ENCODE peak calls at places on chromosomes 16 and 17, in seven cellular contexts. Q is stimulated activated CD4-positive, alpha-beta T cell treated with anti-CD3 and anti-CD28 coated beads, Interleukin-1b, Interleukin-23, amount 100 ng/mL, for 1 hour; K is ecto neural progenitor cell; Y is stimulated activated CD8-positive, alpha-beta memory T cell treated with anti-CD3 and anti-CD28 coated beads, Interleukin-4, amount 100 ng/mL, for 1 hour; F is A549; C is tibial nerve; X is activated CD4-positive, alpha-beta T cell treated with anti-CD3 and anti-CD28 coated beads for 48 hours. V is an unnamed sample.

GRCh38 chr17:47717845-47718621 is 15.0 kb upstream of the TBX21 start:
- DNase-seq in Q (no peak), K (no peak), Y (no peak), F (no peak), C (no peak), X (no peak), V (peak; percentile 46)

GRCh38 chr16:19595043-19595767 is 39.7 kb downstream of the VPS35L start:
- DNase-seq in Q (no peak), K (no peak), Y (no peak), F (peak; percentile 88), C (no peak), X (no peak), V (no peak)

GRCh38 chr17:67055041-67055443 is 10.7 kb downstream of the CACNG1 start:
- DNase-seq in Q (no peak), K (peak; percentile 50), Y (no peak), F (no peak), C (no peak), X (no peak), V (no peak)

GRCh38 chr16:57355898-57356414 is 2.6 kb upstream of the CCL22 start:
- DNase-seq in Q (no peak), K (no peak), Y (no peak), F (no peak), C (no peak), X (no peak), V (no peak)

GRCh38 chr17:56653877-56654276 is 60.4 kb downstream of the NOG start:
- DNase-seq in Q (peak; percentile 25), K (peak; percentile 74), Y (no peak), F (peak; percentile 72), C (no peak), X (peak; percentile 77), V (peak; percentile 60)

GRCh38 chr17:65041518-65041917 is 15.0 kb downstream of the GNA13 start:
- DNase-seq in Q (no peak), K (no peak), Y (no peak), F (no peak), C (no peak), X (peak; percentile 40), V (no peak)

GRCh38 chr16:56513972-56514371 is 5.9 kb downstream of the BBS2 start:
- DNase-seq in Q (no peak), K (no peak), Y (no peak), F (peak; percentile 81), C (no peak), X (peak; percentile 47), V (peak; percentile 19)

GRCh38 chr17:80758793-80759673 is 214.4 kb downstream of the RPTOR start:
- DNase-seq in Q (no peak), K (peak; percentile 40), Y (no peak), F (no peak), C (no peak), X (peak; percentile 57), V (peak; percentile 56)

GRCh38 chr17:9755083-9755482 is 36.3 kb downstream of the DHRS7C start:
- DNase-seq in Q (no peak), K (no peak), Y (no peak), F (peak; percentile 29), C (no peak), X (no peak), V (no peak)

GRCh38 chr16:53129281-53130192 is 74.7 kb downstream of the CHD9 start:
- DNase-seq in Q (no peak), K (no peak), Y (no peak), F (no peak), C (no peak), X (no peak), V (no peak)

GRCh38 chr17:75289832-75290337 is 652 bp upstream of the SLC25A19 start:
- DNase-seq in Q (peak; percentile 7), K (no peak), Y (peak; percentile 22), F (peak; percentile 70), C (peak; percentile 54), X (peak; percentile 78), V (peak; percentile 72)

GRCh38 chr17:185445-186138 is 4.1 kb upstream of the DOC2B start:
- DNase-seq in Q (no peak), K (no peak), Y (no peak), F (no peak), C (no peak), X (peak; percentile 57), V (peak; percentile 43)

GRCh38 chr16:30805056-30805369 is 18.0 kb upstream of the ZNF629 start:
- DNase-seq in Q (no peak), K (peak; percentile 59), Y (no peak), F (peak; percentile 24), C (no peak), X (peak; percentile 47), V (peak; percentile 41)

GRCh38 chr17:320809-321385 is 31.7 kb downstream of the RPH3AL start:
- DNase-seq in Q (no peak), K (peak; percentile 90), Y (no peak), F (peak; percentile 31), C (no peak), X (no peak), V (no peak)

GRCh38 chr17:82331345-82331939 is 2.1 kb downstream of the SECTM1 start:
- DNase-seq in Q (no peak), K (no peak), Y (no peak), F (no peak), C (no peak), X (no peak), V (no peak)

GRCh38 chr16:1494129-1494640 is 1.0 kb downstream of the TELO2 start:
- DNase-seq in Q (no peak), K (no peak), Y (no peak), F (peak; percentile 77), C (no peak), X (no peak), V (no peak)

GRCh38 chr17:28326114-28326513 is 7.1 kb downstream of the TMEM97 start:
- DNase-seq in Q (no peak), K (peak; percentile 16), Y (no peak), F (no peak), C (no peak), X (no peak), V (no peak)

GRCh38 chr17:64747938-64748540 is 85.9 kb upstream of the SMURF2 start:
- DNase-seq in Q (no peak), K (no peak), Y (no peak), F (no peak), C (no peak), X (no peak), V (no peak)

GRCh38 chr16:65713409-65713808 is 591.5 kb upstream of the CDH11 start:
- DNase-seq in Q (no peak), K (no peak), Y (no peak), F (no peak), C (no peak), X (no peak), V (no peak)

GRCh38 chr17:30378797-30379302 is at the start of gene CPD:
- DNase-seq in Q (peak; percentile 93), K (peak; percentile 100), Y (peak; percentile 95), F (peak; percentile 95), C (peak; percentile 98), X (peak; percentile 98), V (peak; percentile 99)

GRCh38 chr17:1762906-1763829 is 1.3 kb downstream of the SERPINF1 start:
- DNase-seq in Q (no peak), K (peak; percentile 80), Y (no peak), F (peak; percentile 38), C (peak; percentile 64), X (no peak), V (peak; percentile 16)

GRCh38 chr16:19410435-19411153 is 7.1 kb upstream of the TMC5 start:
- DNase-seq in Q (no peak), K (peak; percentile 82), Y (no peak), F (peak; percentile 70), C (no peak), X (peak; percentile 9), V (peak; percentile 4)

GRCh38 chr17:30677550-30678254 is 146.8 kb downstream of the CRLF3 start:
- DNase-seq in Q (no peak), K (no peak), Y (no peak), F (no peak), C (no peak), X (no peak), V (no peak)

GRCh38 chr17:48194097-48194550 is 86.6 kb downstream of the SNX11 start:
- DNase-seq in Q (no peak), K (no peak), Y (no peak), F (peak; percentile 41), C (no peak), X (no peak), V (no peak)

V was measured in stimulated activated naive CD8-positive, alpha-beta T cell treated with anti-CD3 and anti-CD28 coated beads, Interleukin-15, Interleukin-2, amounts not matched to agents 100 U/mL and 50 U/mL, for 24 hours.